ENCODE peak calls at places on chromosomes 11 and 22, in seven cellular contexts. One of them, this sample, is unnamed.

GRCh38 chr11:69940246-69940610 is 121.0 kb upstream of the FGF3 start:
- DNase-seq in epithelial cell of proximal tubule: no peak
- DNase-seq in A549: no peak
- DNase-seq in astrocyte of the spinal cord: no peak
- DNase-seq in ovary: no peak
- DNase-seq in suprapubic skin: no peak
- DNase-seq in foreskin fibroblast: no peak
- DNase-seq in this sample: no peak

GRCh38 chr11:20162340-20162739 is 2.1 kb upstream of the DBX1 start:
- DNase-seq in epithelial cell of proximal tubule: no peak
- DNase-seq in A549: no peak
- DNase-seq in astrocyte of the spinal cord: no peak
- DNase-seq in ovary: no peak
- DNase-seq in suprapubic skin: no peak
- DNase-seq in foreskin fibroblast: no peak
- DNase-seq in this sample: no peak

GRCh38 chr22:45469573-45470383 is 32.9 kb upstream of the FBLN1 start:
- DNase-seq in epithelial cell of proximal tubule: no peak
- DNase-seq in A549: no peak
- DNase-seq in astrocyte of the spinal cord: no peak
- DNase-seq in ovary: peak
- DNase-seq in suprapubic skin: no peak
- DNase-seq in foreskin fibroblast: peak
- DNase-seq in this sample: no peak

GRCh38 chr22:35399114-35399677 is 744 bp upstream of the MCM5 start:
- DNase-seq in epithelial cell of proximal tubule: no peak
- DNase-seq in A549: no peak
- DNase-seq in astrocyte of the spinal cord: peak
- DNase-seq in ovary: no peak
- DNase-seq in suprapubic skin: no peak
- DNase-seq in foreskin fibroblast: no peak
- DNase-seq in this sample: no peak

GRCh38 chr11:67468056-67468455 is 995 bp downstream of the TMEM134 start:
- DNase-seq in epithelial cell of proximal tubule: no peak
- DNase-seq in A549: no peak
- DNase-seq in astrocyte of the spinal cord: no peak
- DNase-seq in ovary: peak
- DNase-seq in suprapubic skin: peak
- DNase-seq in foreskin fibroblast: no peak
- DNase-seq in this sample: no peak

GRCh38 chr11:123122341-123122740 is 60.4 kb upstream of the HSPA8 start:
- DNase-seq in epithelial cell of proximal tubule: peak
- DNase-seq in A549: no peak
- DNase-seq in astrocyte of the spinal cord: peak
- DNase-seq in ovary: no peak
- DNase-seq in suprapubic skin: no peak
- DNase-seq in foreskin fibroblast: peak
- DNase-seq in this sample: no peak

GRCh38 chr11:123083623-123084029 is 21.7 kb upstream of the HSPA8 start:
- DNase-seq in epithelial cell of proximal tubule: peak
- DNase-seq in A549: peak
- DNase-seq in astrocyte of the spinal cord: peak
- DNase-seq in ovary: peak
- DNase-seq in suprapubic skin: peak
- DNase-seq in foreskin fibroblast: peak
- DNase-seq in this sample: no peak

GRCh38 chr22:24727218-24727851 is 47.2 kb downstream of the PIWIL3 start:
- DNase-seq in epithelial cell of proximal tubule: peak
- DNase-seq in A549: peak
- DNase-seq in astrocyte of the spinal cord: peak
- DNase-seq in ovary: no peak
- DNase-seq in suprapubic skin: no peak
- DNase-seq in foreskin fibroblast: peak
- DNase-seq in this sample: no peak

GRCh38 chr22:41197046-41197807 is 7.9 kb upstream of the L3MBTL2 start:
- DNase-seq in epithelial cell of proximal tubule: no peak
- DNase-seq in A549: peak
- DNase-seq in astrocyte of the spinal cord: peak
- DNase-seq in ovary: peak
- DNase-seq in suprapubic skin: peak
- DNase-seq in foreskin fibroblast: peak
- DNase-seq in this sample: peak

GRCh38 chr11:69280451-69280850 is 13.5 kb upstream of the MYEOV start:
- DNase-seq in epithelial cell of proximal tubule: peak
- DNase-seq in A549: no peak
- DNase-seq in astrocyte of the spinal cord: peak
- DNase-seq in ovary: no peak
- DNase-seq in suprapubic skin: no peak
- DNase-seq in foreskin fibroblast: no peak
- DNase-seq in this sample: no peak

GRCh38 chr22:46971141-46971775 is 208.8 kb downstream of the TBC1D22A start:
- DNase-seq in epithelial cell of proximal tubule: no peak
- DNase-seq in A549: no peak
- DNase-seq in astrocyte of the spinal cord: peak
- DNase-seq in ovary: no peak
- DNase-seq in suprapubic skin: no peak
- DNase-seq in foreskin fibroblast: peak
- DNase-seq in this sample: no peak

GRCh38 chr11:61361237-61361636 is 445 bp downstream of the CYB561A3 start:
- DNase-seq in epithelial cell of proximal tubule: no peak
- DNase-seq in A549: no peak
- DNase-seq in astrocyte of the spinal cord: no peak
- DNase-seq in ovary: no peak
- DNase-seq in suprapubic skin: no peak
- DNase-seq in foreskin fibroblast: no peak
- DNase-seq in this sample: no peak

GRCh38 chr11:7904910-7905309 is 26.2 kb downstream of the OR10A6 start:
- DNase-seq in epithelial cell of proximal tubule: no peak
- DNase-seq in A549: no peak
- DNase-seq in astrocyte of the spinal cord: peak
- DNase-seq in ovary: no peak
- DNase-seq in suprapubic skin: no peak
- DNase-seq in foreskin fibroblast: peak
- DNase-seq in this sample: no peak

GRCh38 chr11:61966673-61967176 is 709 bp downstream of the FTH1 start:
- DNase-seq in epithelial cell of proximal tubule: no peak
- DNase-seq in A549: no peak
- DNase-seq in astrocyte of the spinal cord: peak
- DNase-seq in ovary: no peak
- DNase-seq in suprapubic skin: peak
- DNase-seq in foreskin fibroblast: no peak
- DNase-seq in this sample: no peak

DNA sequence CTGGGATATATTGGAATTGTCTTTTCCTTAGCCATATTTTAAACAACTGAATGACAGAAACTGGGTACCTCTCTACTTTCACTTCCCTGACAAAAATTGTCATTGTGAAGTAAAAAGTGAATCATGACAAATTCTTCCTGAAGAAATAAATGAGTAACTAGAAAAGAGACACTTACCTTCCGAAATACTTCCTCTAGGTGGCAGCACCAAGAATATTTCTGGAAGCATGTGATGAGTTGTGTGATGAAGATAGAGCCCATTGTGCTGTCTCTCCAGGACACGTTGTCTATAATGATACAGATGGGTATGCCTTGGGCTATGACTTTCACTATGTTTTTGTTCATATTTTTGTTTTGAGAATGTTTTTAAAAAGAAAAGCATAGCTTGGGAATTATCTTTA is 21.5 kb downstream of the CASP4 start:
- DNase-seq in epithelial cell of proximal tubule: peak
- DNase-seq in A549: peak
- DNase-seq in astrocyte of the spinal cord: peak
- DNase-seq in ovary: no peak
- DNase-seq in suprapubic skin: no peak
- DNase-seq in foreskin fibroblast: peak
- DNase-seq in this sample: no peak
- TF ChIP-seq CTCF in epithelial cell of proximal tubule: peak
- TF ChIP-seq CTCF in A549: peak
- TF ChIP-seq CTCF in astrocyte of the spinal cord: peak
- TF ChIP-seq CTCF in ovary: no peak
- TF ChIP-seq CTCF in suprapubic skin: peak
- TF ChIP-seq CTCF in foreskin fibroblast: peak
- TF ChIP-seq CTCF in this sample: peak

GRCh38 chr11:9232482-9232881 is 32.7 kb downstream of the DENND5A start:
- DNase-seq in epithelial cell of proximal tubule: no peak
- DNase-seq in A549: no peak
- DNase-seq in astrocyte of the spinal cord: no peak
- DNase-seq in ovary: no peak
- DNase-seq in suprapubic skin: no peak
- DNase-seq in foreskin fibroblast: no peak
- DNase-seq in this sample: no peak
- TF ChIP-seq CTCF in epithelial cell of proximal tubule: no peak
- TF ChIP-seq CTCF in A549: no peak
- TF ChIP-seq CTCF in astrocyte of the spinal cord: no peak
- TF ChIP-seq CTCF in ovary: no peak
- TF ChIP-seq CTCF in suprapubic skin: no peak
- TF ChIP-seq CTCF in foreskin fibroblast: no peak
- TF ChIP-seq CTCF in this sample: no peak

DNA sequence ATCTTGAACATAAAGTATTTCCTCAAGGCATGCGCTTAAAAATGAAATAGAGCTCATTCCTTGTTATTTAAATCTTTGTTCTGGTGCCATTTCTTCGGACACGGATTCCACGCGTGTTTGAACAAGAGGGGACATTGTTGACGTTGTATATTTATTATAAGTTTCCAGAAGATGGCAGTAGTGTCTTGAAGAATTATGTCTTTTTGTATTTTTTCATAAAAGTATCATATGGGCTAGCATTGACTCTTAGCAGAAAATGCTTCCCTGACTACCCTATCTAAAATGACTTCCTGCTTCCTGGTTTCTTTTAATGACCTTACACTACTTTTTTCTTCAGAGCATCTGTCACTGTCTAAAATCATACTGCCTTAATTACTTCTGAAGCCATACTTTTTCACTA is 20.4 kb downstream of the BIRC2 start:
- DNase-seq in epithelial cell of proximal tubule: no peak
- DNase-seq in A549: peak
- DNase-seq in astrocyte of the spinal cord: peak
- DNase-seq in ovary: no peak
- DNase-seq in suprapubic skin: no peak
- DNase-seq in foreskin fibroblast: no peak
- DNase-seq in this sample: no peak
- TF ChIP-seq CTCF in epithelial cell of proximal tubule: no peak
- TF ChIP-seq CTCF in A549: peak
- TF ChIP-seq CTCF in astrocyte of the spinal cord: no peak
- TF ChIP-seq CTCF in ovary: no peak
- TF ChIP-seq CTCF in suprapubic skin: no peak
- TF ChIP-seq CTCF in foreskin fibroblast: no peak
- TF ChIP-seq CTCF in this sample: no peak

GRCh38 chr11:126282742-126283591 is at the start of gene TIRAP:
- DNase-seq in epithelial cell of proximal tubule: no peak
- DNase-seq in A549: peak
- DNase-seq in astrocyte of the spinal cord: peak
- DNase-seq in ovary: peak
- DNase-seq in suprapubic skin: peak
- DNase-seq in foreskin fibroblast: peak
- DNase-seq in this sample: peak
- TF ChIP-seq CTCF in epithelial cell of proximal tubule: no peak
- TF ChIP-seq CTCF in A549: no peak
- TF ChIP-seq CTCF in astrocyte of the spinal cord: no peak
- TF ChIP-seq CTCF in ovary: no peak
- TF ChIP-seq CTCF in suprapubic skin: no peak
- TF ChIP-seq CTCF in foreskin fibroblast: no peak
- TF ChIP-seq CTCF in this sample: peak

GRCh38 chr22:20885017-20885556 is 26.3 kb downstream of the SNAP29 start:
- DNase-seq in epithelial cell of proximal tubule: no peak
- DNase-seq in A549: no peak
- DNase-seq in astrocyte of the spinal cord: no peak
- DNase-seq in ovary: no peak
- DNase-seq in suprapubic skin: no peak
- DNase-seq in foreskin fibroblast: no peak
- DNase-seq in this sample: no peak

GRCh38 chr22:20884454-20884853 is 25.6 kb downstream of the SNAP29 start:
- DNase-seq in epithelial cell of proximal tubule: no peak
- DNase-seq in A549: no peak
- DNase-seq in astrocyte of the spinal cord: no peak
- DNase-seq in ovary: no peak
- DNase-seq in suprapubic skin: no peak
- DNase-seq in foreskin fibroblast: no peak
- DNase-seq in this sample: no peak

GRCh38 chr22:20881231-20881630 is 22.4 kb downstream of the SNAP29 start:
- DNase-seq in epithelial cell of proximal tubule: no peak
- DNase-seq in A549: no peak
- DNase-seq in astrocyte of the spinal cord: no peak
- DNase-seq in ovary: no peak
- DNase-seq in suprapubic skin: no peak
- DNase-seq in foreskin fibroblast: no peak
- DNase-seq in this sample: no peak

GRCh38 chr22:20881869-20882815 is 23.3 kb downstream of the SNAP29 start:
- DNase-seq in epithelial cell of proximal tubule: no peak
- DNase-seq in A549: no peak
- DNase-seq in astrocyte of the spinal cord: no peak
- DNase-seq in ovary: no peak
- DNase-seq in suprapubic skin: no peak
- DNase-seq in foreskin fibroblast: no peak
- DNase-seq in this sample: no peak

GRCh38 chr22:20882855-20883254 is 24.0 kb downstream of the SNAP29 start:
- DNase-seq in epithelial cell of proximal tubule: no peak
- DNase-seq in A549: no peak
- DNase-seq in astrocyte of the spinal cord: no peak
- DNase-seq in ovary: no peak
- DNase-seq in suprapubic skin: no peak
- DNase-seq in foreskin fibroblast: no peak
- DNase-seq in this sample: no peak
- TF ChIP-seq CTCF in epithelial cell of proximal tubule: no peak
- TF ChIP-seq CTCF in A549: no peak
- TF ChIP-seq CTCF in astrocyte of the spinal cord: no peak
- TF ChIP-seq CTCF in ovary: no peak
- TF ChIP-seq CTCF in suprapubic skin: no peak
- TF ChIP-seq CTCF in foreskin fibroblast: no peak
- TF ChIP-seq CTCF in this sample: no peak

GRCh38 chr11:3644817-3645235 is at the start of gene ART1:
- DNase-seq in epithelial cell of proximal tubule: no peak
- DNase-seq in A549: peak
- DNase-seq in astrocyte of the spinal cord: no peak
- DNase-seq in ovary: no peak
- DNase-seq in suprapubic skin: no peak
- DNase-seq in foreskin fibroblast: no peak
- DNase-seq in this sample: no peak
- TF ChIP-seq CTCF in epithelial cell of proximal tubule: no peak
- TF ChIP-seq CTCF in A549: no peak
- TF ChIP-seq CTCF in astrocyte of the spinal cord: no peak
- TF ChIP-seq CTCF in ovary: no peak
- TF ChIP-seq CTCF in suprapubic skin: no peak
- TF ChIP-seq CTCF in foreskin fibroblast: no peak
- TF ChIP-seq CTCF in this sample: no peak

This sample was measured in neural crest cell.